ENCODE peak calls at places on chromosomes 7 and 10, in six cellular contexts. D is fibroblast of lung, H is pancreas, G is prostate gland, Z is thoracic aorta, M is Peyer's patch. F is an unnamed sample.

GRCh38 chr10:54749623-54750022 is 51.4 kb downstream of the PCDH15 start:
- DNase-seq in G (no peak), M (no peak), Z (no peak), D (no peak), H (no peak), F (no peak)

GRCh38 chr7:32536585-32536984 is 41.3 kb downstream of the AVL9 start:
- DNase-seq in Z (no peak), D (peak; percentile 80), H (no peak), G (no peak), M (no peak), F (no peak)

GRCh38 chr10:84432891-84433290 is 104.5 kb downstream of the CCSER2 start:
- DNase-seq in D (peak; percentile 80), G (no peak), H (no peak), Z (no peak), M (no peak), F (no peak)

GRCh38 chr7:76332073-76332472 is 26.7 kb downstream of the YWHAG start:
- DNase-seq in G (no peak), H (no peak), D (no peak), Z (no peak), M (no peak), F (no peak)

GRCh38 chr7:26705567-26705966 is 158.8 kb downstream of the SKAP2 start:
- DNase-seq in G (peak; percentile 43), D (peak; percentile 91), Z (no peak), H (no peak), M (no peak), F (no peak)

GRCh38 chr10:77305650-77306632 is 331.7 kb downstream of the KCNMA1 start:
- DNase-seq in H (no peak), M (no peak), G (peak; percentile 45), D (peak; percentile 45), Z (no peak), F (no peak)

GRCh38 chr10:73981812-73982211 is 16.1 kb upstream of the VCL start:
- DNase-seq in G (no peak), M (no peak), D (no peak), H (no peak), Z (no peak), F (no peak)

GRCh38 chr10:72066318-72067284 is 21.8 kb downstream of the SPOCK2 start:
- DNase-seq in H (no peak), D (no peak), G (no peak), Z (no peak), M (no peak), F (no peak)

GRCh38 chr7:1533569-1534329 is 3.2 kb downstream of the MAFK start:
- DNase-seq in H (peak; percentile 63), M (peak; percentile 69), G (no peak), Z (peak; percentile 71), D (peak; percentile 92), F (no peak)

GRCh38 chr7:149228831-149229471 is 10.5 kb upstream of the ZNF212 start:
- DNase-seq in Z (no peak), D (no peak), M (no peak), G (no peak), H (no peak), F (no peak)

GRCh38 chr10:103254538-103255325 is 9.0 kb downstream of the RPEL1 start:
- DNase-seq in M (no peak), G (no peak), Z (no peak), D (peak; percentile 47), H (no peak), F (no peak)

GRCh38 chr10:97059006-97059871 is 126.5 kb downstream of the SLIT1 start:
- DNase-seq in Z (no peak), D (no peak), M (peak; percentile 13), H (no peak), G (no peak), F (no peak)

GRCh38 chr10:126598009-126598408 is 72.5 kb downstream of the C10orf90 start:
- DNase-seq in M (no peak), D (peak; percentile 26), H (peak; percentile 74), G (peak; percentile 10), Z (no peak), F (no peak)

GRCh38 chr10:80108576-80109239 is 23.8 kb upstream of the PLAC9 start:
- DNase-seq in G (no peak), D (no peak), Z (no peak), M (no peak), H (no peak), F (no peak)

GRCh38 chr7:4683043-4683883 is 1.2 kb downstream of the FOXK1 start:
- DNase-seq in D (no peak), Z (no peak), G (peak; percentile 31), H (peak; percentile 11), M (peak; percentile 54), F (peak; percentile 10)

GRCh38 chr7:117995850-117996650 is 122.8 kb upstream of the CTTNBP2 start:
- DNase-seq in M (no peak), G (no peak), Z (no peak), H (no peak), D (peak; percentile 23), F (no peak)

GRCh38 chr10:93481213-93481930 is 762 bp downstream of the MYOF start:
- DNase-seq in H (no peak), M (no peak), Z (no peak), G (no peak), D (no peak), F (no peak)

GRCh38 chr7:105399043-105399725 is 10.5 kb upstream of the SRPK2 start:
- DNase-seq in M (no peak), Z (no peak), G (no peak), D (peak; percentile 33), H (no peak), F (no peak)

GRCh38 chr7:44748948-44749731 is 493 bp downstream of the ZMIZ2 start:
- DNase-seq in D (no peak), Z (no peak), M (no peak), H (no peak), G (no peak), F (no peak)

GRCh38 chr10:50431118-50431517 is 179.8 kb upstream of the ASAH2 start:
- DNase-seq in M (no peak), H (no peak), G (no peak), Z (no peak), D (peak; percentile 72), F (no peak)
- H3K27ac ChIP-seq in M (no peak overlapping the region), H (no peak overlapping the region), G (no peak overlapping the region), Z (peak overlapping the region; percentile 52), D (peak overlapping the region; percentile 51), F (no peak overlapping the region)

GRCh38 chr7:151247611-151248176 is 800 bp downstream of the SMARCD3 start:
- DNase-seq in D (peak; percentile 41), H (no peak), G (no peak), M (peak; percentile 51), Z (no peak), F (no peak)

GRCh38 chr7:151248191-151249033 is at the start of gene SMARCD3:
- DNase-seq in D (peak; percentile 77), M (peak; percentile 65), Z (no peak), G (peak; percentile 35), H (peak; percentile 70), F (no peak)

GRCh38 chr7:151249732-151250072 is 1.2 kb upstream of the SMARCD3 start:
- DNase-seq in M (no peak), H (peak; percentile 71), Z (no peak), G (peak; percentile 64), D (peak; percentile 63), F (no peak)

GRCh38 chr7:151250181-151251095 is 1.9 kb upstream of the SMARCD3 start:
- DNase-seq in D (no peak), H (no peak), Z (no peak), G (no peak), M (no peak), F (no peak)

DNA sequence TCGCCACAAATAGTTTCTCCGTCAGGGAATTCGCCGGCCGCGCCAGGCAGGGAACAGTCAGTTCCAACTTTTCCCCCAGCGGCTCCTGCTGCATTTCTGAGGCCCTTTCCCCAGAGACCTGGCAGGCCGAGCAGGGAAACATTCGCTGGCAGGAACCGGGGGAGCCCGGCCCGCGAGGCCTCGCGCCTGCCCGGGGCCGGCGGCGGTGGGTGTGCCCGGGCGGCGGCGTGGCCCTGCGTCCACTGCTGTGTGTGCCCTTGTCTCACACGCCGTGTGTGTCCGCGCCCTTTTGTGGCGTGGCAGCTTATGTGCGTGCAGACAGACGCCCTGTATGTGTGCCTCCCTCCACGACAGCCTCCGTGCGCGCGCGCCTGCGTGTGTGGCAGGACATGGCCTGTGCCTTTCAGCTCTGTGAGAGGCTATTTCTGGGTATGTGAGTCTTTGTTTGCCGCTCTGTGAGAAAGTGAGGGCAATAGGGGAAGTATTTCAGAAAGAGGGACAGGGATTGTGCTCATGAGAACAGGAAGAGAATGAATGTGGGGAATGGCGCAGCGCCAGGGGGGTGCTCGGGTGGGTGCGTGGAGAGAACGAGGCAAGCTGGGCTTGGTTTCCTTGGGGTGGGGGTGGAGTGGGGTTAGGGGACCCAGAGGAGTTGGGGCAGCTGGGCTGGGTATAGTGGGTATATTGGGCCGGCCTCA is 689 bp upstream of the SMARCD3 start:
- DNase-seq in M (peak; percentile 66), D (peak; percentile 65), H (peak; percentile 54), Z (no peak), G (peak; percentile 34), F (no peak)
- H3K27ac ChIP-seq in M (peak overlapping the region; percentile 69), D (peak overlapping the region; percentile 52), H (peak overlapping the region; percentile 84), Z (peak overlapping the region; percentile 99), G (peak overlapping the region; percentile 84), F (no peak overlapping the region)

DNA sequence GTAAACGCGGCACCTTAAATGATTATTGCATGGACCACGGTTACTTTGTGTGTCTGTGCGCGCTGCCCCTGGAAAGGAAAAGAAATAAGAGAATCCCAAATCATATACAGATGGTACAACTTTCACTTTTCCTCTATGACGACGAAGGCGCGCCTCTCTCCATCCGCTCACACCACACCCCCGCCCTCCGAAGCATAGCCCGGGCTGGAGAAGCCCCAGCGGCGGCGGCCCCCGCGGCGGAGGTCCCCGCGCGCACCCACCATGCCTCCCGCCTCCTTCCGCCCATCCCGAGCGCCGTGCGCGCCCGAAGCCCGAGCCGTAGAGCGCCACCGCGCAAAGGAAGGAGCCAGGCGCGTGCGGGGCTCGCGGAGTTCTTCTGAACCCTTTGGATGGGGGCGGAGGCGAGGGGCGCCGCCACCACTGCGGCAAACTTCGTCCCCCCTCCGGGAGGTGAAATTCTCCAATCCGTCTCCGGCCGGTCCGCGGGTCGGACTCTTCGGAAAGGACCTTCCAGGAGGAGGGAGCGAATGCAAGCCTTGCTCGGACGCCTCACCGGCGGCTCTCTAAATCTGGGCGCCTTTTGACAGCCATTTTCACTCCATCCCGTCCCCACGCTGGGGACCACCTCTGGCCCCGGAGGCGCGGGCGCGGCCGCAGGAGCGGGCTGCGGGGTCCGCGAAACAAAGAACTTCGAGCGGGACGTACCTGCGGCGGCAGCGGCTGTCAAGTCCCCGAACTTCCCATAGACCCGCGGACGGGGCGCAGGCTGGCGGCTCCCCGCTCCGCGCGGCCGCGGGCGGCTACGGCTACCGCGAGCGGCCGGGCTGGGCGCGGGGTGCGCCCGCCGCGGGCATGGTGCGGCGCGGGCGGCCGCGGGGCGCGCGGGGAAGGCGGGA is 495 bp downstream of the GLI3 start:
- DNase-seq in D (peak; percentile 69), M (no peak), H (no peak), Z (peak; percentile 16), G (peak; percentile 48), F (no peak)
- H3K27ac ChIP-seq in D (peak overlapping the region; percentile 84), M (peak overlapping the region; percentile 80), H (peak overlapping the region; percentile 33), Z (peak overlapping the region; percentile 66), G (peak overlapping the region; percentile 87), F (no peak overlapping the region)

DNA sequence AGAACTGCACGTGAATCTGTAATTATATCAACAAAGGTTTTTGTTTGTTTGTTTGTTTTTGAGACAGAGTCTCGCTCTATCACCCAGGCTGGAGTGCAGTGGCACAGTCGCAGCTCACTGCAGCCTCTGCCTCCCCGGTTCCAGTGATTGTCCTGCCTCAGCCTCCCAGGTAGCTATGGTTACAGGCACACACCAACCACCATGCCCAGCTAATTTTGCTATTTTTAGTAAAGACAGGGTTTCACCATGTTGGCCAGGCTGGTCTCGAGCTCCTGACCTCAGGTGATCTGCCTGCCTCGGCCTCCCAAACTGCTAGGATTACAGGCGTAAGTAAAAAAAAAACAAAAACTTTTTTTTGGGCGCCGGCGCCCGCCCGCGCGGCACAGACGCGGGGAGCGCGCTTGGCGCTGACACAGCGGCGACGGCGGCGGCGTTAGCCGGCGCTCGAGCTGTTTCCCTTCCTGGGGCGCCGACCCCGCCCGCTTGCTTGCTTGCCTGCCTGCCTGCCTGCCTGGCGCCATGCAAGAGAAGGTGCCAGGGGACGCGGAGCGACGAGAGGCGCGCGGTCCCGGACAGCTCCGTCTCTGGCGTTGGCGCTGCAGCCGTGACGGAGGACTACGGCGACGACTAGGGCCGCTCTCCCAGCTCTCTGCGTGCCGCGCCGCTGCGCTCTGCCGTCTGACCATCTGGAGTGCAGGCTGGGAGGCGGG is 171.4 kb upstream of the NUPR2 start:
- DNase-seq in M (no peak), H (peak; percentile 6), Z (peak; percentile 7), D (no peak), G (no peak), F (no peak)
- H3K27ac ChIP-seq in M (no peak overlapping the region), H (no peak overlapping the region), Z (peak overlapping the region; percentile 72), D (no peak overlapping the region), G (no peak overlapping the region), F (no peak overlapping the region)